ENCODE peak calls at places on chromosome 15, in ten cellular contexts. X is ovary, K is tibial nerve, V is A549, I is transverse colon, E is stomach, F is K562, C is HepG2, U is suprapubic skin, N is H1. Y is an unnamed sample.

GRCh38 chr15:51536965-51537574 is 85.5 kb downstream of the DMXL2 start:
- DNase-seq in X (no peak), K (no peak), V (peak), I (no peak), E (no peak), F (peak), C (peak), U (no peak), N (no peak), Y (no peak)

GRCh38 chr15:41936649-41937567 is 35.4 kb downstream of the EHD4 start:
- DNase-seq in X (no peak), K (no peak), V (no peak), I (peak), E (peak), F (no peak), C (no peak), U (no peak), N (no peak), Y (no peak)

GRCh38 chr15:39807791-39808190 is 25.1 kb upstream of the FSIP1 start:
- DNase-seq in X (no peak), K (no peak), V (no peak), I (no peak), E (no peak), F (no peak), C (no peak), U (no peak), N (no peak), Y (no peak)

GRCh38 chr15:41575282-41575681 is 16.3 kb downstream of the TYRO3 start:
- DNase-seq in X (no peak), K (no peak), V (no peak), I (no peak), E (no peak), F (no peak), C (no peak), U (no peak), N (no peak), Y (no peak)

GRCh38 chr15:34628577-34629152 is 45.2 kb upstream of the GOLGA8B start:
- DNase-seq in X (no peak), K (no peak), V (peak), I (no peak), E (no peak), F (no peak), C (no peak), U (no peak), N (no peak), Y (no peak)

GRCh38 chr15:32646304-32646703 is 4.8 kb downstream of the SCG5 start:
- DNase-seq in X (no peak), K (no peak), V (no peak), I (no peak), E (no peak), F (no peak), C (no peak), U (no peak), N (no peak), Y (no peak)

GRCh38 chr15:31974855-31975421 is 55.4 kb upstream of the CHRNA7 start:
- DNase-seq in X (no peak), K (no peak), V (peak), I (peak), E (no peak), F (peak), C (peak), U (no peak), N (no peak), Y (no peak)

GRCh38 chr15:88913850-88914169 is 631 bp upstream of the MFGE8 start:
- DNase-seq in X (no peak), K (no peak), V (no peak), I (no peak), E (no peak), F (no peak), C (no peak), U (no peak), N (no peak), Y (no peak)

GRCh38 chr15:39153718-39154117 is 427.2 kb upstream of the THBS1 start:
- DNase-seq in X (no peak), K (no peak), V (no peak), I (peak), E (no peak), F (no peak), C (no peak), U (no peak), N (no peak), Y (no peak)

GRCh38 chr15:58243083-58243482 is 104.9 kb downstream of the AQP9 start:
- DNase-seq in X (no peak), K (no peak), V (no peak), I (no peak), E (no peak), F (no peak), C (no peak), U (no peak), N (no peak), Y (no peak)

GRCh38 chr15:77783636-77784035 is 150.9 kb upstream of the LINGO1 start:
- DNase-seq in X (no peak), K (no peak), V (no peak), I (no peak), E (no peak), F (no peak), C (no peak), U (no peak), N (no peak), Y (no peak)

GRCh38 chr15:94924057-94924456 is 692.7 kb downstream of the MCTP2 start:
- DNase-seq in X (no peak), K (no peak), V (no peak), I (no peak), E (no peak), F (no peak), C (no peak), U (no peak), N (no peak), Y (no peak)

GRCh38 chr15:86645861-86646393 is 566.3 kb downstream of the AGBL1 start:
- DNase-seq in X (no peak), K (no peak), V (no peak), I (no peak), E (no peak), F (no peak), C (no peak), U (no peak), N (no peak), Y (no peak)

GRCh38 chr15:69172854-69173253 is 12.4 kb downstream of the GLCE start:
- DNase-seq in X (no peak), K (no peak), V (peak), I (peak), E (no peak), F (no peak), C (no peak), U (no peak), N (no peak), Y (no peak)

GRCh38 chr15:33985287-33985686 is 17.0 kb downstream of the CHRM5 start:
- DNase-seq in X (no peak), K (no peak), V (peak), I (no peak), E (no peak), F (no peak), C (no peak), U (no peak), N (peak), Y (no peak)

GRCh38 chr15:38991126-38991525 is 426.5 kb upstream of the RASGRP1 start:
- DNase-seq in X (no peak), K (no peak), V (peak), I (no peak), E (no peak), F (peak), C (peak), U (no peak), N (no peak), Y (no peak)

GRCh38 chr15:75639191-75639708 is 774 bp downstream of the IMP3 start:
- DNase-seq in X (no peak), K (no peak), V (no peak), I (no peak), E (no peak), F (no peak), C (no peak), U (no peak), N (no peak), Y (no peak)

GRCh38 chr15:38904298-38904697 is 339.7 kb upstream of the RASGRP1 start:
- DNase-seq in X (no peak), K (no peak), V (no peak), I (no peak), E (no peak), F (no peak), C (no peak), U (no peak), N (no peak), Y (no peak)

GRCh38 chr15:38864827-38865604 is 300.4 kb upstream of the RASGRP1 start:
- DNase-seq in X (peak), K (peak), V (no peak), I (no peak), E (no peak), F (no peak), C (no peak), U (no peak), N (no peak), Y (peak)

GRCh38 chr15:41791970-41792637 is 17.8 kb downstream of the MAPKBP1 start:
- DNase-seq in X (no peak), K (no peak), V (no peak), I (no peak), E (no peak), F (no peak), C (no peak), U (no peak), N (no peak), Y (no peak)

GRCh38 chr15:57962887-57963286 is 102.6 kb downstream of the ALDH1A2 start:
- DNase-seq in X (no peak), K (no peak), V (no peak), I (no peak), E (no peak), F (no peak), C (no peak), U (no peak), N (no peak), Y (no peak)

GRCh38 chr15:25541228-25541627 is 102.4 kb upstream of the UBE3A start:
- DNase-seq in X (no peak), K (no peak), V (no peak), I (no peak), E (no peak), F (no peak), C (no peak), U (no peak), N (no peak), Y (no peak)

GRCh38 chr15:23853291-23853690 is 166.2 kb upstream of the NDN start:
- DNase-seq in X (no peak), K (no peak), V (no peak), I (no peak), E (no peak), F (no peak), C (no peak), U (no peak), N (no peak), Y (no peak)

GRCh38 chr15:68285243-68285980 is 7.9 kb downstream of the FEM1B start:
- DNase-seq in X (no peak), K (no peak), V (no peak), I (no peak), E (no peak), F (no peak), C (peak), U (no peak), N (no peak), Y (no peak)

GRCh38 chr15:75836953-75837321 is 6.3 kb upstream of the UBE2Q2 start:
- DNase-seq in X (no peak), K (no peak), V (peak), I (no peak), E (no peak), F (peak), C (no peak), U (no peak), N (no peak), Y (no peak)

GRCh38 chr15:75661041-75661778 is 13.5 kb downstream of the SNX33 start:
- DNase-seq in X (peak), K (peak), V (peak), I (peak), E (peak), F (no peak), C (peak), U (peak), N (peak), Y (peak)

GRCh38 chr15:44370830-44371229 is 56.6 kb upstream of the CTDSPL2 start:
- DNase-seq in X (no peak), K (no peak), V (peak), I (no peak), E (no peak), F (no peak), C (no peak), U (no peak), N (no peak), Y (no peak)

GRCh38 chr15:77419050-77419835 is 661 bp downstream of the PEAK1 start:
- DNase-seq in X (peak), K (no peak), V (peak), I (peak), E (peak), F (peak), C (no peak), U (no peak), N (no peak), Y (peak)

GRCh38 chr15:23422946-23423708 is 23.9 kb downstream of the GOLGA6L2 start:
- DNase-seq in X (no peak), K (no peak), V (peak), I (no peak), E (no peak), F (no peak), C (peak), U (peak), N (no peak), Y (peak)

GRCh38 chr15:83815506-83815905 is 161.6 kb downstream of the ADAMTSL3 start:
- DNase-seq in X (no peak), K (no peak), V (no peak), I (no peak), E (no peak), F (no peak), C (no peak), U (no peak), N (no peak), Y (no peak)

GRCh38 chr15:44798815-44799214 is 62.5 kb downstream of the TRIM69 start:
- DNase-seq in X (no peak), K (no peak), V (peak), I (no peak), E (no peak), F (peak), C (peak), U (no peak), N (no peak), Y (no peak)

DNA sequence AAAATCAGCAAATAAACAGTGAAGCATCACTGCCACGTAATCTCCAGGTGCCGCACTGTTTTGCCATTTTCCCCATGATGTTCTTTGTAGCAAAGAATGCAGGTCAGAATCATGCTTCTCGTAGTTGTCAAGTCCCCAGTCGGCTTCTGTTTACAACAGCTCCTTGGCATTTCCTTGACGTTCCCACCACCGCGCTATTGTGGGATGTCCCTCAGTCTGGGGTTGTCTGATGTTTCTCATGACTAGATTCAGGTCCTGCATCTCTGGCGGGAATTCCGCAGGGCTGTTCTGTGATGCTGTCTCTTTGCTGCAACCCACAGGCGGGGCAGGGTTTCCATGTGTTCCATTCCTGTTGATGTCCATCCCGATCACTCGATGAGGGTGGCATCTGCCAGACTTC is 117.9 kb upstream of the SMAD3 start:
- DNase-seq in X (no peak), K (no peak), V (no peak), I (no peak), E (no peak), F (no peak), C (no peak), U (no peak), N (no peak), Y (peak)
- TF ChIP-seq POLR2A in X (no peak), K (no peak), V (no peak), I (no peak), E (no peak), F (no peak), C (no peak), U (no peak), N (no peak), Y (no peak)

GRCh38 chr15:71256934-71257333 is 141.7 kb downstream of the THSD4 start:
- DNase-seq in X (no peak), K (no peak), V (no peak), I (no peak), E (no peak), F (peak), C (no peak), U (no peak), N (no peak), Y (no peak)
- TF ChIP-seq EP300 in X (no peak), K (no peak), V (no peak), I (no peak), E (no peak), F (no peak), C (no peak), U (no peak), N (no peak), Y (no peak)

GRCh38 chr15:92922405-92923002 is 22.4 kb downstream of the CHD2 start:
- DNase-seq in X (no peak), K (no peak), V (no peak), I (no peak), E (no peak), F (no peak), C (no peak), U (no peak), N (no peak), Y (no peak)
- H3K4me3 ChIP-seq in X (no peak), K (no peak), V (no peak), I (no peak), E (peak), F (no peak), C (no peak), U (no peak), N (no peak), Y (no peak)

GRCh38 chr15:74603789-74604705 is 11.6 kb upstream of the CLK3 start:
- DNase-seq in X (no peak), K (no peak), V (no peak), I (no peak), E (no peak), F (no peak), C (no peak), U (no peak), N (no peak), Y (no peak)
- TF ChIP-seq POLR2A in X (no peak), K (no peak), V (no peak), I (no peak), E (no peak), F (no peak), C (no peak), U (no peak), N (no peak), Y (no peak)

DNA sequence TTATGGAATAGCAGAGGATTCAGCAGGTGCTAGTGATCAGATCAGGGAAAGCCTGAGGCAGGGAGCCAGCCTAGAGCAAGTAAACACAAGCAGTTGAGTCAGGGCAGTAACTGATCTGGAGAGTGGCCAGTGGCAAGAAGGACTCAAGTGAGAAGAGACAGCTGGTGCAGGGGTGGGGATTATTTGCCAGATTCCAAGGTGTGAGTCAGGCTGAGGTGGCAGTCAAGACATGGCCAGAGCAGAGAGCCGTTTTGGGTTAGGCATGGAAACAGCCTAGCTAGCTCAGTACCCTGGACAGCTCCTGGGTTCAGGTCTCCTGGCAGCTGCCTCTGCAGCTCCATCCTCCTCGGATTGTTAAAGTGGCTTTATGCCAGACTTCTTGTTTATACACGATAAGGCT is 281.9 kb upstream of the ONECUT1 start:
- DNase-seq in X (peak), K (no peak), V (peak), I (peak), E (peak), F (peak), C (peak), U (no peak), N (peak), Y (no peak)
- TF ChIP-seq EP300 in X (no peak), K (no peak), V (no peak), I (no peak), E (no peak), F (no peak), C (no peak), U (no peak), N (no peak), Y (no peak)

GRCh38 chr15:90873998-90874605 is 5.7 kb downstream of the FURIN start:
- DNase-seq in X (peak), K (no peak), V (peak), I (peak), E (peak), F (peak), C (peak), U (no peak), N (no peak), Y (no peak)
- H3K4me3 ChIP-seq in X (no peak), K (peak), V (peak), I (no peak), E (peak), F (peak), C (peak), U (peak), N (no peak), Y (no peak)

DNA sequence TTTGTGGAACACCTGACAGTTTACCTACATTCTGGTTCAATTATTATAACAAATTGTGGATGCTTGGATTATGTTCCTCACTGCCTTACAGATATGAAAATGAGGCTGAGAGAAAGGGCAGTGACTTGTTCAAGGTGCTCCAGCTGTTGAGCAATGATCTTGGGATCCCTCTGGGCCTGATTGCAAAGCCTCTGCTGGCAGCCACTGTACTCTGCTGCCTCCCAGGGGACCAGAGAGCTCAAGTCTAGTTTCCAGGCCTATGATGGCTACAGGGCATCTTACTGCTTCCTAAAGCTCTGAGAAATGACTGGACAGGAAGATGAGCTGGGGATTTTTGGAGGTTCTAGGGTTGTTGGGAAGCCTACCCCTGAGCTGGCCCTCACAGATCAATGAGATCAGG is 2.3 kb upstream of the SHC4 start:
- DNase-seq in X (no peak), K (no peak), V (peak), I (no peak), E (no peak), F (peak), C (no peak), U (no peak), N (no peak), Y (no peak)
- TF ChIP-seq POLR2A in X (no peak), K (no peak), V (no peak), I (no peak), E (no peak), F (no peak), C (no peak), U (no peak), N (no peak), Y (no peak)

Y was measured in sigmoid colon.